ENCODE peak calls at places on chromosomes 4 and X, in five cellular contexts. J, W, Z, N and O are unnamed samples.

GRCh38 chr4:177047070-177047850 is 254.5 kb upstream of the VEGFC start:
- DNase-seq in J (no peak), W (no peak), Z (peak), N (peak), O (no peak)

GRCh38 chr4:123952530-123953274 is 556.1 kb downstream of the SPRY1 start:
- DNase-seq in J (no peak), W (no peak), Z (no peak), N (no peak), O (no peak)

GRCh38 chrX:23784487-23785301 is 1.7 kb downstream of the SAT1 start:
- DNase-seq in J (no peak), W (no peak), Z (peak), N (no peak), O (no peak)

GRCh38 chr4:5165419-5166369 is 114.4 kb downstream of the STK32B start:
- DNase-seq in J (no peak), W (no peak), Z (no peak), N (no peak), O (no peak)

GRCh38 chr4:158302076-158302866 is 92.0 kb downstream of the TMEM144 start:
- DNase-seq in J (no peak), W (no peak), Z (no peak), N (no peak), O (no peak)

GRCh38 chr4:145440292-145441007 is 41.2 kb upstream of the SMAD1 start:
- DNase-seq in J (no peak), W (no peak), Z (no peak), N (no peak), O (no peak)

GRCh38 chrX:120575379-120576114 is 14.8 kb upstream of the CUL4B start:
- DNase-seq in J (no peak), W (no peak), Z (no peak), N (no peak), O (no peak)

GRCh38 chrX:10173331-10173900 is 16.6 kb downstream of the CLCN4 start:
- DNase-seq in J (no peak), W (peak), Z (no peak), N (no peak), O (peak)

GRCh38 chrX:41711021-41711667 is 12.8 kb upstream of the GPR82 start:
- DNase-seq in J (no peak), W (no peak), Z (no peak), N (no peak), O (no peak)

GRCh38 chr4:177505171-177505615 is 63.0 kb upstream of the AGA start:
- DNase-seq in J (no peak), W (no peak), Z (no peak), N (no peak), O (no peak)

GRCh38 chr4:120733968-120734367 is 188.6 kb downstream of the PRDM5 start:
- DNase-seq in J (no peak), W (no peak), Z (no peak), N (no peak), O (no peak)

GRCh38 chr4:182806259-182807252 is 110.6 kb downstream of the DCTD start:
- DNase-seq in J (no peak), W (peak), Z (peak), N (peak), O (peak)

GRCh38 chr4:109816082-109816442 is 500 bp downstream of the GAR1 start:
- DNase-seq in J (no peak), W (no peak), Z (peak), N (no peak), O (no peak)

GRCh38 chr4:4524364-4524763 is 17.5 kb downstream of the STX18 start:
- DNase-seq in J (peak), W (no peak), Z (peak), N (no peak), O (no peak)

GRCh38 chrX:11929476-11929875 is 171.4 kb downstream of the MSL3 start:
- DNase-seq in J (no peak), W (no peak), Z (no peak), N (no peak), O (no peak)

GRCh38 chrX:110338850-110339373 is 19.7 kb upstream of the RTL9 start:
- DNase-seq in J (no peak), W (no peak), Z (no peak), N (no peak), O (no peak)

GRCh38 chr4:110614981-110615365 is 7.9 kb downstream of the PITX2 start:
- DNase-seq in J (no peak), W (no peak), Z (no peak), N (no peak), O (no peak)

GRCh38 chr4:128310266-128310697 is 22.7 kb upstream of the PGRMC2 start:
- DNase-seq in J (no peak), W (no peak), Z (no peak), N (no peak), O (no peak)

GRCh38 chr4:183552274-183553146 is 47.7 kb downstream of the ING2 start:
- DNase-seq in J (no peak), W (no peak), Z (no peak), N (no peak), O (no peak)

GRCh38 chrX:153732406-153732805 is 7.8 kb downstream of the ABCD1 start:
- DNase-seq in J (no peak), W (no peak), Z (no peak), N (no peak), O (no peak)

DNA sequence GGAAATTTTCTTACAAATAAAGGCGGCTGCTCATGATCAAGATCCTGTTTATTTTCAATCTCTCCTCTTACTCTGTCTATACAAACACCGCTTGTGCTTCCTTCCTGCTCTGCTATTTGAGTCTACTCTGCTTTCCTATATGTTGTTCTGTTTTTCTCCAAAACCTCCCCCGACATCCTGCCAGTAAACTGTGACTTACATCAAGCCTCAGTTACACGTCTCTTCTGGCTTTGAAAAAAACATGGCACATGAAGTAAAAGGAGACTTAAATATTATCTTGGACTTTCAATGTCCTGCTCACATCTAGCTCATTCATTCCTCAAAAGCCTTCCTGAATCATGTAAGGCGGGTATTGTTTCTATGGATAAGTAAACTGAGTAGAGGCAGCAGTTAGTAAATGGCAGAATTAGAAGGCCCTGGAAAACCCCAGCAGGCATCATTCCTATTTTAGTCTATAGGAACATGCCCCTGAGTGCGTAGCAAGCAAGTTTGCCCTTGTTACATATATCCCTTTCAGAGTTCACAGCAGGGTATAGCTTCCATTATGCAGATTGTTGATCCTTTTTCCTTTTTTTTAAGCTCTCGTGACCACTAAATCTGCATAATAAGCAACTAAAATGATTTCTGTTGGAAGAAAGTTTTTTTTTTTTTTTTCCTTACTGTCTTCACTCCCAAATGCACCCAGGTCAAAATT is 280.1 kb downstream of the RAPGEF2 start:
- DNase-seq in J (no peak), W (no peak), Z (no peak), N (no peak), O (no peak)
- H3K4me3 ChIP-seq in J (no peak), W (no peak), Z (no peak), N (no peak), O (no peak)

GRCh38 chrX:22141061-22141460 is 108.9 kb downstream of the PHEX start:
- DNase-seq in J (no peak), W (no peak), Z (no peak), N (no peak), O (no peak)

GRCh38 chrX:22134681-22135080 is 102.6 kb downstream of the PHEX start:
- DNase-seq in J (no peak), W (no peak), Z (no peak), N (no peak), O (no peak)

GRCh38 chrX:22135994-22136684 is 104.0 kb downstream of the PHEX start:
- DNase-seq in J (no peak), W (no peak), Z (peak), N (peak), O (no peak)

GRCh38 chrX:22135171-22135711 is 103.1 kb downstream of the PHEX start:
- DNase-seq in J (no peak), W (no peak), Z (no peak), N (no peak), O (no peak)

DNA sequence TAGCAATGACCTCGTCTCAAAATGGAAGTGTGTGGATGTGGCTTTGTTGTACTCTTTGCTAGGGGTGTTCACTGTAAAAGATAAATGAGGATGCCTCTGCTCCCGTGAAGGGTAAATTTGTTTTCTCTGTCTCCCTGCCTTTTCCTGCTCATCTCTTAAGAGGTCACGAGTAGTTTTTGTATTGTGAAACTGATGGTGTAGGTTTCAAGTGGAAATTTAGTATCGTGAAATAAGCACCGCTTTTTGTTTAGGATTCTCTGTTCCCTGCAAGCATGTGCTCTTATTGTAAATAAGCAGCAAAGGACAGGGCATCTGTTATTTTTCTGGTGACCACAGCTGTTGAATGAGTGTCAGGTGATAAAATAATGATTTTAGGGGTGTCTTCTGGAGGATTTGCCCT is 104.6 kb downstream of the PHEX start:
- DNase-seq in J (no peak), W (no peak), Z (no peak), N (no peak), O (no peak)
- H3K4me3 ChIP-seq in J (no peak), W (no peak), Z (no peak), N (no peak), O (no peak)

GRCh38 chrX:40093586-40093985 is 4.2 kb downstream of the BCOR start:
- DNase-seq in J (no peak), W (no peak), Z (no peak), N (no peak), O (no peak)
- H3K4me3 ChIP-seq in J (no peak), W (peak), Z (no peak), N (peak), O (peak)

GRCh38 chr4:94974773-94975172 is 217.0 kb downstream of the BMPR1B start:
- DNase-seq in J (no peak), W (no peak), Z (no peak), N (no peak), O (no peak)
- H3K4me3 ChIP-seq in J (no peak), W (no peak), Z (no peak), N (no peak), O (no peak)